ENCODE peak calls at places on chromosomes 7 and 10, in six cellular contexts. M is left cardiac atrium; J is activated effector memory CD4-positive, alpha-beta T cell treated with Interleukin-2 at 50 U/mL for 16 hours; P is sigmoid colon; K is adrenal gland; T is NCI-H187. O is an unnamed sample.

GRCh38 chr7:38280000-38280399 is 6.6 kb upstream of the TARP start:
- DNase-seq in T (no peak), J (no peak), P (no peak), M (no peak), K (no peak), O (no peak)

GRCh38 chr7:127674361-127674760 is 22.4 kb downstream of the SND1 start:
- DNase-seq in T (no peak), P (no peak), M (no peak), J (no peak), K (no peak), O (no peak)

GRCh38 chr7:8261711-8262695 is at the start of gene ICA1:
- DNase-seq in J (no peak), K (peak), M (peak), P (peak), T (peak), O (no peak)

GRCh38 chr7:151363182-151363581 is 21.6 kb downstream of the NUB1 start:
- DNase-seq in J (no peak), K (no peak), P (no peak), T (no peak), M (no peak), O (no peak)

GRCh38 chr7:86776136-86776535 is 132.4 kb downstream of the GRM3 start:
- DNase-seq in T (no peak), M (no peak), P (no peak), J (no peak), K (no peak), O (no peak)

GRCh38 chr10:110083884-110084283 is 76.1 kb downstream of the ADD3 start:
- DNase-seq in J (no peak), K (no peak), T (no peak), M (no peak), P (no peak), O (peak)

GRCh38 chr7:142855756-142856564 is 1.1 kb downstream of the EPHB6 start:
- DNase-seq in P (peak), J (no peak), T (no peak), K (no peak), M (peak), O (no peak)

GRCh38 chr7:157438121-157439025 is 101.6 kb downstream of the DNAJB6 start:
- DNase-seq in K (peak), J (no peak), T (no peak), P (peak), M (no peak), O (no peak)

GRCh38 chr10:75565286-75566251 is 134.1 kb downstream of the LRMDA start:
- DNase-seq in M (no peak), P (no peak), T (no peak), K (no peak), J (no peak), O (no peak)

GRCh38 chr10:26486985-26487850 is 49.1 kb downstream of the APBB1IP start:
- DNase-seq in M (no peak), K (peak), T (no peak), J (peak), P (no peak), O (peak)

GRCh38 chr7:27247000-27247399 is 4.4 kb downstream of the EVX1 start:
- DNase-seq in J (no peak), T (no peak), P (no peak), K (no peak), M (no peak), O (no peak)

GRCh38 chr10:14578060-14578952 is 196.4 kb downstream of the FAM107B start:
- DNase-seq in P (no peak), K (peak), J (no peak), M (peak), T (no peak), O (no peak)

GRCh38 chr7:73770002-73770859 is at the start of gene CLDN3:
- DNase-seq in M (no peak), J (no peak), K (no peak), P (no peak), T (peak), O (no peak)

GRCh38 chr7:40470817-40471216 is 336.0 kb downstream of the SUGCT start:
- DNase-seq in M (no peak), K (no peak), J (no peak), P (no peak), T (no peak), O (no peak)

GRCh38 chr7:9945882-9946281 is 1027.8 kb upstream of the PHF14 start:
- DNase-seq in J (no peak), M (no peak), K (no peak), P (no peak), T (no peak), O (no peak)

GRCh38 chr7:12119638-12120303 is 91.3 kb upstream of the TMEM106B start:
- DNase-seq in M (no peak), J (no peak), P (no peak), T (no peak), K (no peak), O (no peak)

GRCh38 chr7:44057181-44057848 is 8.1 kb downstream of the PGAM2 start:
- DNase-seq in K (peak), P (peak), M (peak), T (no peak), J (no peak), O (no peak)

GRCh38 chr10:128077155-128077875 is 48.9 kb downstream of the MKI67 start:
- DNase-seq in P (peak), M (no peak), T (no peak), K (no peak), J (no peak), O (no peak)

GRCh38 chr7:151077705-151078232 is 2.8 kb downstream of the FASTK start:
- DNase-seq in J (no peak), T (no peak), M (no peak), K (no peak), P (no peak), O (no peak)

GRCh38 chr7:90222390-90222789 is 10.8 kb downstream of the STEAP2 start:
- DNase-seq in J (no peak), K (no peak), M (no peak), P (no peak), T (no peak), O (no peak)

GRCh38 chr10:60299961-60300883 is 89.5 kb downstream of the ANK3 start:
- DNase-seq in M (peak), K (no peak), P (no peak), T (no peak), J (no peak), O (no peak)

GRCh38 chr7:104931181-104931781 is 82.7 kb upstream of the KMT2E start:
- DNase-seq in T (no peak), P (no peak), M (no peak), K (no peak), J (no peak), O (no peak)

GRCh38 chr10:7475046-7475860 is 64.4 kb upstream of the SFMBT2 start:
- DNase-seq in P (peak), J (no peak), K (peak), T (peak), M (peak), O (no peak)

GRCh38 chr10:71234017-71234894 is 21.9 kb downstream of the UNC5B start:
- DNase-seq in K (no peak), J (no peak), M (peak), P (no peak), T (no peak), O (no peak)

GRCh38 chr7:22610258-22610657 is 110.3 kb upstream of the STEAP1B start:
- DNase-seq in P (no peak), J (no peak), T (no peak), K (no peak), M (no peak), O (no peak)

GRCh38 chr10:31701546-31701945 is 227.1 kb downstream of the ARHGAP12 start:
- DNase-seq in K (no peak), J (no peak), P (no peak), T (no peak), M (no peak), O (no peak)

GRCh38 chr10:86079088-86079487 is 287.5 kb downstream of the GRID1 start:
- DNase-seq in K (peak), P (no peak), T (no peak), M (no peak), J (no peak), O (no peak)

GRCh38 chr10:21516270-21517131 is 9.0 kb downstream of the SKIDA1 start:
- DNase-seq in T (no peak), J (peak), K (peak), M (peak), P (peak), O (peak)

GRCh38 chr10:17854044-17854652 is 45.0 kb downstream of the MRC1 start:
- DNase-seq in P (no peak), J (no peak), K (no peak), T (no peak), M (no peak), O (no peak)

GRCh38 chr10:3264178-3264867 is 91.7 kb upstream of the PITRM1 start:
- DNase-seq in T (no peak), J (no peak), K (peak), M (no peak), P (peak), O (no peak)

GRCh38 chr7:157023589-157023905 is 13.1 kb upstream of the MNX1 start:
- DNase-seq in P (no peak), T (no peak), K (no peak), J (no peak), M (no peak), O (no peak)

GRCh38 chr7:137462074-137462715 is 118.7 kb upstream of the PTN start:
- DNase-seq in T (no peak), M (no peak), K (no peak), J (no peak), P (no peak), O (peak)

GRCh38 chr10:47286591-47287325 is 13.2 kb upstream of the GDF10 start:
- DNase-seq in J (no peak), P (peak), M (no peak), T (no peak), K (no peak), O (no peak)

GRCh38 chr7:95547356-95547755 is 49.0 kb downstream of the PDK4 start:
- DNase-seq in T (no peak), M (no peak), J (no peak), P (no peak), K (no peak), O (no peak)

GRCh38 chr10:12685261-12685861 is 316.2 kb downstream of the CCDC3 start:
- DNase-seq in P (no peak), M (no peak), K (no peak), J (no peak), T (no peak), O (no peak)

GRCh38 chr7:19442016-19442785 is 266.6 kb downstream of the POLR1F start:
- DNase-seq in P (no peak), T (no peak), M (no peak), J (no peak), K (no peak), O (peak)

GRCh38 chr10:113035724-113036312 is 85.8 kb downstream of the TCF7L2 start:
- DNase-seq in P (no peak), M (no peak), T (no peak), K (no peak), J (no peak), O (no peak)

GRCh38 chr7:70836279-70836678 is 295.7 kb upstream of the GALNT17 start:
- DNase-seq in J (no peak), T (no peak), K (no peak), M (no peak), P (no peak), O (no peak)

GRCh38 chr7:44521347-44522095 is 19.6 kb downstream of the NPC1L1 start:
- DNase-seq in J (no peak), T (no peak), P (no peak), K (peak), M (no peak), O (no peak)

GRCh38 chr7:77288676-77289320 is 89.2 kb upstream of the FGL2 start:
- DNase-seq in K (no peak), J (no peak), T (no peak), M (no peak), P (no peak), O (no peak)

O was measured in HCEC 1CT.